ENCODE peak calls at places on chromosome 20, in seven cellular contexts. T, P, Q, H, G, X and M are unnamed samples.

GRCh38 chr20:34262488-34263288 is 21.5 kb downstream of the ASIP start:
- DNase-seq in X (no peak), P (peak; percentile 77), Q (no peak), T (no peak), G (no peak), H (no peak), M (no peak)

GRCh38 chr20:40274912-40275654 is 414.0 kb downstream of the MAFB start:
- DNase-seq in T (peak; percentile 41), H (no peak), X (no peak), G (no peak), P (no peak), Q (no peak), M (no peak)

GRCh38 chr20:43309266-43309665 is 119.6 kb upstream of the PTPRT start:
- DNase-seq in H (no peak), P (no peak), Q (no peak), T (no peak), X (no peak), G (no peak), M (no peak)

GRCh38 chr20:23231561-23232218 is 118.9 kb upstream of the NXT1 start:
- DNase-seq in Q (no peak), X (peak; percentile 30), T (no peak), P (no peak), G (peak; percentile 74), H (peak; percentile 27), M (no peak)

GRCh38 chr20:64177420-64177783 is 13.2 kb downstream of the MYT1 start:
- DNase-seq in H (no peak), X (no peak), Q (no peak), T (no peak), P (no peak), G (no peak), M (no peak)

GRCh38 chr20:2800590-2801458 is at the start of gene CPXM1:
- DNase-seq in P (no peak), H (peak; percentile 26), T (peak; percentile 98), G (no peak), Q (no peak), X (peak; percentile 83), M (no peak)

GRCh38 chr20:51496964-51497363 is 45.6 kb downstream of the NFATC2 start:
- DNase-seq in Q (no peak), G (no peak), T (no peak), X (no peak), H (no peak), P (no peak), M (no peak)

GRCh38 chr20:32445539-32446273 is 87.6 kb downstream of the ASXL1 start:
- DNase-seq in Q (no peak), G (no peak), P (peak; percentile 63), T (peak; percentile 87), H (no peak), X (no peak), M (no peak)

GRCh38 chr20:32470025-32470861 is 112.1 kb downstream of the ASXL1 start:
- DNase-seq in T (peak; percentile 75), H (peak; percentile 99), X (peak; percentile 84), P (no peak), Q (peak; percentile 86), G (no peak), M (peak; percentile 89)

GRCh38 chr20:23235173-23236027 is 115.2 kb upstream of the NXT1 start:
- DNase-seq in T (peak; percentile 44), P (no peak), Q (no peak), H (peak; percentile 72), G (no peak), X (peak; percentile 71), M (peak; percentile 89)

GRCh38 chr20:21510414-21510971 is 3.4 kb downstream of the NKX2-2 start:
- DNase-seq in X (peak; percentile 62), P (no peak), H (no peak), Q (peak; percentile 72), T (peak; percentile 36), G (no peak), M (no peak)

GRCh38 chr20:34753706-34754461 is 49.7 kb downstream of the TP53INP2 start:
- DNase-seq in T (no peak), G (no peak), Q (no peak), P (no peak), X (no peak), H (no peak), M (no peak)

GRCh38 chr20:12414446-12415274 is 497.0 kb downstream of the BTBD3 start:
- DNase-seq in T (peak; percentile 20), G (no peak), Q (no peak), H (no peak), P (no peak), X (no peak), M (no peak)

GRCh38 chr20:31846793-31847138 is 1.4 kb upstream of the FOXS1 start:
- DNase-seq in H (no peak), X (no peak), G (no peak), Q (no peak), P (no peak), T (no peak), M (no peak)

GRCh38 chr20:49676581-49677291 is 36.9 kb downstream of the B4GALT5 start:
- DNase-seq in X (no peak), T (no peak), Q (no peak), P (no peak), H (peak; percentile 45), G (no peak), M (no peak)

GRCh38 chr20:16581241-16581640 is 8.0 kb upstream of the KIF16B start:
- DNase-seq in X (no peak), H (no peak), P (no peak), G (no peak), Q (no peak), T (no peak), M (no peak)

GRCh38 chr20:53061305-53061704 is 89.1 kb downstream of the TSHZ2 start:
- DNase-seq in T (no peak), Q (no peak), H (no peak), P (no peak), G (no peak), X (no peak), M (no peak)

GRCh38 chr20:50982372-50982771 is 23.8 kb downstream of the MOCS3 start:
- DNase-seq in H (no peak), Q (no peak), P (no peak), X (no peak), T (no peak), G (no peak), M (no peak)

GRCh38 chr20:41618807-41619294 is 674 bp upstream of the CHD6 start:
- DNase-seq in X (no peak), G (no peak), P (no peak), T (no peak), Q (no peak), H (peak; percentile 19), M (no peak)

GRCh38 chr20:25052255-25053206 is 5.4 kb downstream of the ACSS1 start:
- DNase-seq in Q (peak; percentile 66), P (peak; percentile 72), H (no peak), X (no peak), T (no peak), G (no peak), M (peak; percentile 79)

GRCh38 chr20:25054133-25054820 is 3.7 kb downstream of the ACSS1 start:
- DNase-seq in T (no peak), G (no peak), P (peak; percentile 50), Q (no peak), X (no peak), H (no peak), M (peak; percentile 64)

GRCh38 chr20:25054995-25055629 is 2.8 kb downstream of the ACSS1 start:
- DNase-seq in Q (no peak), T (no peak), X (no peak), H (no peak), G (no peak), P (peak; percentile 62), M (no peak)

GRCh38 chr20:25051386-25052155 is 6.4 kb downstream of the ACSS1 start:
- DNase-seq in H (no peak), P (peak; percentile 46), X (no peak), G (peak; percentile 40), Q (no peak), T (no peak), M (peak; percentile 69)

GRCh38 chr20:25053207-25054132 is 4.5 kb downstream of the ACSS1 start:
- DNase-seq in H (peak; percentile 27), T (no peak), G (no peak), X (no peak), Q (no peak), P (peak; percentile 84), M (peak; percentile 69)
- TF ChIP-seq POLR2AphosphoS5 in H (no peak), T (no peak), G (no peak), X (no peak), Q (peak; percentile 6), P (peak; percentile 61), M (no peak)

GRCh38 chr20:58702859-58703648 is 10.5 kb downstream of the NPEPL1 start:
- DNase-seq in X (peak; percentile 47), H (no peak), P (peak; percentile 53), G (no peak), T (no peak), Q (no peak), M (peak; percentile 27)
- TF ChIP-seq CTCF in X (peak; percentile 29), H (peak; percentile 9), P (no peak), G (no peak), T (peak; percentile 44), Q (no peak), M (no peak)

GRCh38 chr20:46994341-46994740 is 99.7 kb downstream of the EYA2 start:
- DNase-seq in P (no peak), G (no peak), Q (no peak), H (no peak), T (no peak), X (no peak), M (peak; percentile 71)
- TF ChIP-seq POLR2AphosphoS5 in P (no peak), G (no peak), Q (no peak), H (no peak), T (no peak), X (no peak), M (no peak)

GRCh38 chr20:19113343-19113930 is 99.0 kb upstream of the SLC24A3 start:
- DNase-seq in G (no peak), P (no peak), H (no peak), X (no peak), Q (no peak), T (no peak), M (no peak)

GRCh38 chr20:19114410-19114809 is 98.0 kb upstream of the SLC24A3 start:
- DNase-seq in Q (no peak), P (no peak), X (no peak), G (no peak), H (no peak), T (no peak), M (no peak)

GRCh38 chr20:19110866-19111460 is 101.5 kb upstream of the SLC24A3 start:
- DNase-seq in G (no peak), P (no peak), H (no peak), X (no peak), T (no peak), Q (no peak), M (no peak)

GRCh38 chr20:19120011-19120410 is 92.4 kb upstream of the SLC24A3 start:
- DNase-seq in T (no peak), X (no peak), H (no peak), P (no peak), G (no peak), Q (no peak), M (no peak)

GRCh38 chr20:19115581-19115980 is 96.9 kb upstream of the SLC24A3 start:
- DNase-seq in X (no peak), H (no peak), T (no peak), G (no peak), Q (no peak), P (no peak), M (no peak)
- TF ChIP-seq CTCF in X (no peak), H (no peak), T (no peak), G (no peak), Q (no peak), P (no peak), M (no peak)